ENCODE peak calls at places on chromosomes 16 and 17, in four cellular contexts. C is MM.1S, O is A549, S is heart left ventricle. G is an unnamed sample.

GRCh38 chr17:14395255-14395654 is 94.4 kb downstream of the HS3ST3B1 start:
- DNase-seq in C (no peak), O (no peak), S (no peak), G (no peak)

GRCh38 chr16:22264786-22265185 is 32.4 kb upstream of the POLR3E start:
- DNase-seq in C (no peak), O (no peak), S (no peak), G (no peak)

GRCh38 chr17:57987582-57988300 is at the start of gene VEZF1:
- DNase-seq in C (peak), O (peak), S (peak), G (peak)

GRCh38 chr17:41965694-41966375 is 760 bp upstream of the CNP start:
- DNase-seq in C (peak), O (peak), S (peak), G (peak)

GRCh38 chr17:77622627-77623026 is 335.9 kb upstream of the TNRC6C start:
- DNase-seq in C (no peak), O (no peak), S (no peak), G (no peak)

GRCh38 chr16:53756329-53756996 is 52.5 kb downstream of the FTO start:
- DNase-seq in C (no peak), O (no peak), S (no peak), G (no peak)

GRCh38 chr16:66849543-66849942 is 5.3 kb downstream of the CA7 start:
- DNase-seq in C (no peak), O (no peak), S (no peak), G (no peak)

GRCh38 chr17:16377804-16378400 is 3.0 kb upstream of the UBB start:
- DNase-seq in C (no peak), O (peak), S (no peak), G (no peak)

GRCh38 chr16:51939371-51940005 is 607.5 kb downstream of the TOX3 start:
- DNase-seq in C (no peak), O (no peak), S (no peak), G (no peak)

GRCh38 chr17:5516060-5516792 is 29.9 kb downstream of the MIS12 start:
- DNase-seq in C (no peak), O (peak), S (no peak), G (no peak)

GRCh38 chr17:1999557-2000251 is 25.4 kb downstream of the RTN4RL1 start:
- DNase-seq in C (peak), O (no peak), S (peak), G (no peak)

GRCh38 chr16:100989-101388 is 23.0 kb downstream of the MPG start:
- DNase-seq in C (no peak), O (no peak), S (no peak), G (no peak)

GRCh38 chr17:7114241-7114874 is at the start of gene ASGR2:
- DNase-seq in C (no peak), O (no peak), S (no peak), G (no peak)

GRCh38 chr16:50489187-50489586 is 59.0 kb upstream of the NKD1 start:
- DNase-seq in C (no peak), O (no peak), S (no peak), G (no peak)

GRCh38 chr17:82297804-82298537 is 19.4 kb downstream of the CD7 start:
- DNase-seq in C (peak), O (peak), S (peak), G (peak)

GRCh38 chr17:66405836-66406679 is 103.6 kb downstream of the PRKCA start:
- DNase-seq in C (no peak), O (no peak), S (no peak), G (no peak)

GRCh38 chr17:21288581-21289017 is 4.1 kb downstream of the MAP2K3 start:
- DNase-seq in C (no peak), O (no peak), S (peak), G (peak)

GRCh38 chr17:62859146-62859545 is 51.0 kb upstream of the MARCHF10 start:
- DNase-seq in C (no peak), O (no peak), S (no peak), G (no peak)

GRCh38 chr17:50764860-50765259 is 2.5 kb downstream of the ANKRD40CL start:
- DNase-seq in C (no peak), O (no peak), S (no peak), G (no peak)

GRCh38 chr17:33732116-33732515 is 439.0 kb upstream of the ASIC2 start:
- DNase-seq in C (peak), O (peak), S (no peak), G (no peak)

GRCh38 chr17:33049781-33050414 is 58.3 kb downstream of the SPACA3 start:
- DNase-seq in C (peak), O (peak), S (peak), G (peak)

GRCh38 chr16:69127966-69128510 is 4.3 kb downstream of the CHTF8 start:
- DNase-seq in C (no peak), O (no peak), S (no peak), G (no peak)

GRCh38 chr17:34156741-34157589 is 98.1 kb upstream of the CCL2 start:
- DNase-seq in C (no peak), O (no peak), S (no peak), G (no peak)

GRCh38 chr16:56241596-56241995 is 50.3 kb downstream of the GNAO1 start:
- DNase-seq in C (no peak), O (no peak), S (no peak), G (no peak)

GRCh38 chr16:4924593-4925378 is 12.2 kb downstream of the PPL start:
- DNase-seq in C (no peak), O (no peak), S (no peak), G (no peak)

GRCh38 chr16:53945996-53946395 is 242.0 kb downstream of the FTO start:
- DNase-seq in C (no peak), O (peak), S (no peak), G (no peak)

GRCh38 chr17:20171741-20172377 is 162.7 kb downstream of the SPECC1 start:
- DNase-seq in C (no peak), O (no peak), S (no peak), G (no peak)

GRCh38 chr16:82062645-82063058 is 27.6 kb downstream of the HSD17B2 start:
- DNase-seq in C (no peak), O (no peak), S (no peak), G (no peak)

GRCh38 chr16:75804368-75804767 is 78.1 kb upstream of the CPHXL start:
- DNase-seq in C (no peak), O (no peak), S (no peak), G (no peak)

GRCh38 chr16:75798714-75799113 is 72.4 kb upstream of the CPHXL start:
- DNase-seq in C (no peak), O (no peak), S (no peak), G (no peak)

GRCh38 chr16:75803753-75804152 is 77.5 kb upstream of the CPHXL start:
- DNase-seq in C (no peak), O (no peak), S (no peak), G (no peak)

GRCh38 chr16:75805946-75806345 is 79.7 kb upstream of the CPHXL start:
- DNase-seq in C (no peak), O (no peak), S (no peak), G (no peak)

DNA sequence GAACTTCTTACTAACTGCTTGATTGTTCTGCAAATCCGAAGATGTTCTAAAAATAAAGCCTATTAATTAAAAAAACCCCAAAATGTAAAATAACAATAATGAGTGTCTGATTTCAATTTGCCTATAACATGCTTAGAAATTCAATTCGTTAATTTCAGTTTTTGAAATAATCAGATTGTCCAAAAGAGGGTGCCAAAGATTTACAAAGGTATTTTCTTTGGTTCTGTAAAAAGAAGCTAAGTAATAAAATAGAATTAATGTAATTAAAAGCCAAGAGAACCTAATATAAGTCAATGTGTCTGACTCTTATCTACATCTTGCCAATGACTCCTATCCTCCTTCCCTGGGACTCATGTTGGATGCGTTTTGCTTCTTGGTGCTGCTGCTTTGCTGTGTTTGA is 75.0 kb upstream of the CPHXL start:
- DNase-seq in C (no peak), O (no peak), S (no peak), G (no peak)
- TF ChIP-seq CTCF in C (peak), O (peak), S (no peak), G (no peak)

DNA sequence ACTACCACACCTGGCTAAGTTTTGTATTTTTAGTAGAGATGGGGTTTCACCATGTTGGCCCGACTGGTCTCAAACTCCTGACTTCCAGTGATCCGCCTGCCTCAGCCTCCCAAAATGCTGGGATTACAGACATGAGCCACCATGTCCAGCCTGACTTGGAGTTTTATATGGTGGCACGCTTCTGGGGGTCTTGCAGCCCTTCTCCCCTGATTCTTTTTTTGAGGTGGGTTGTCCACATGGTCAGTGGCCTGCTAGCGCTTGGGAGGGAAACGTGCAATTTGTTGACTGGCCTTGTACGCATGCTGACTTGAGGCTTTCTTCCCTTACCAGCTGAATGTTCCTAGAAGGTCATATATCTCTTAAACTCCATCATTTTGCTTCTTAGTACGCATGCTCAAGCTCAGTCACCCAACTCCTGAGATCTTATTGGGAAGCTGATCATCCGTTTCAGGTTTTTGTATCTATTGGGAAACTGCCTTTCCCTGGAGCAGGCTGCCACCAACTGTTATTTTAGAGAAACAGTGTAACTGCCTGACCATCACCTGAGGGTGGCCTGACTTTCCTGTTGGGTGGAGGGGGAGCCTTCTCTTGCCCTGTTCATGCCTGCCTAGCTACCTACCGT is 13.7 kb upstream of the LDHD start:
- DNase-seq in C (no peak), O (no peak), S (no peak), G (no peak)
- TF ChIP-seq CTCF in C (no peak), O (peak), S (peak), G (no peak)

DNA sequence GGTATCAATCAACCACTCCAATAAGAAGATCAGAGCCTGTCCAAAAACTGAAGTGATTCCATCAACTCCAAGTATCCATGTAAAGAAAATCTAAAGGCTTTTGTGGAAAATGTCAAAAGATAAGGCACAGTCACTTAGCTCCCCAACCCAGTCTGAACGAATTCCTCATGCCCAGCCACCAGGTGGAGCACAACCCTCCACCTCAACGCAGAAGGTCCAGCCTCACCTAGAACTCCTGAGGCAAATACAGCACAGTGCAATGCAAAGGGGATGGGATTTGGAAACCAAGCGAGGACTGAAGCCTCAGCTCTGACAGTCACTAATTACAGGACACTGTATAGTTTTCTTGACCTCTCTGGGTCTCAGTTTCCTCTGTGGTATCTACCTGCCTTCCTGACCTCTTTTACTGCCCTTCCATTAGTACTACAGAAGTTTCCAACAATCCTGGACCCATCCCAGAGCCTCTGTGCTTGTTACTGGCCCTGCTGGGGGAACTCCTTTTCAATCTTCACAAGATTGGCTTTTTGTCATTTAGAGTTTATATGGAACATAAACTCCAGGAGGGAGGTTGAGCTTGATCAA is 2.0 kb downstream of the NCBP3 start:
- DNase-seq in C (peak), O (peak), S (no peak), G (peak)
- TF ChIP-seq CTCF in C (peak), O (peak), S (peak), G (peak)

GRCh38 chr16:15887283-15887682 is 1.1 kb downstream of the CEP20 start:
- DNase-seq in C (no peak), O (no peak), S (no peak), G (no peak)

GRCh38 chr16:15891508-15891907 is 3.1 kb upstream of the CEP20 start:
- DNase-seq in C (no peak), O (no peak), S (no peak), G (no peak)

GRCh38 chr16:15886078-15886477 is 2.3 kb downstream of the CEP20 start:
- DNase-seq in C (no peak), O (no peak), S (no peak), G (no peak)

GRCh38 chr16:15885560-15886001 is 2.8 kb downstream of the CEP20 start:
- DNase-seq in C (no peak), O (no peak), S (no peak), G (no peak)

DNA sequence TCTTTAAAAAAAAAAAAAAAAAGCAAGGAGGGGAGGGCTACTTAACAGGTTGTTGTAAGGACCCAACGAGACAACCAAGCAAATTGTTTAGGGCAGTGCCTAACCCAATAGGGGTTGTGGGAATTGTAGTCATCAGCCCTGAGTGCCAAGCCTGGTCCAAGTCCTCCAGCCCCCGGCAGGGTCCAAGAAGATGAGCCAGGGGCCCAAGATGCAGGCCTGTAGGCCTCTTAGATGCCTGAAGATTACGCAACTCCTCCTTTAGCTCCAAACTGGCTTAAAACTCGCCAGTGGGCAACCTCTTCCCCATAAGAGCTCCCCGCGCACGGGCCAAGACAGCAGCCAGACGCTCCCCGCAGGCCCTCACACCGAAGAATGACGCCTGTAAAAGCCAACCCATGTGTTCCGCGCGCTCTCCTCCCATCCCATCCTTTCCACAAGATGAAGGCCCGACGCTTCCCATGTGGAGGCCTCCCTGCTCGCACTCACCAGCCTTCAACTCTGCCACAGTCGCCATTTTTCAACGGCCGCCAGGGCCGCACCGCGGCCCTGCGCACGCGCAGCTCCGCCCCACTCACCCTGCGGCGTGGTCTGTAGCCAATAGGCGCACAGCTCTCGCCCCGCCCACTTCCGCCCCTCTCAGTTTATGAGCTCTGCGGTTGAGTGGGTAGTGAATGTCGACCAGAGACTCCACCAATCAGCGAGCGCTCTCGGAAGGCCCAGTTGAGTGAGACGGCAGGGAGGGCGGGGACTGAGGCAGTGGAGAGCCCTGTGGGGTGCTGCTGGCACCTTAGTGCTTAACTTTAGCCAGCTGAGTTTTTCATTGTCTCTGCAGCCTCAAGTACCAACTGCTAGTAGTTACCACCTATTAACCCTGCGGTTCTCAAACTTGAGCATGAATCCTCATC is at the start of gene CEP20:
- DNase-seq in C (peak), O (peak), S (peak), G (peak)
- TF ChIP-seq CTCF in C (no peak), O (no peak), S (peak), G (no peak)

DNA sequence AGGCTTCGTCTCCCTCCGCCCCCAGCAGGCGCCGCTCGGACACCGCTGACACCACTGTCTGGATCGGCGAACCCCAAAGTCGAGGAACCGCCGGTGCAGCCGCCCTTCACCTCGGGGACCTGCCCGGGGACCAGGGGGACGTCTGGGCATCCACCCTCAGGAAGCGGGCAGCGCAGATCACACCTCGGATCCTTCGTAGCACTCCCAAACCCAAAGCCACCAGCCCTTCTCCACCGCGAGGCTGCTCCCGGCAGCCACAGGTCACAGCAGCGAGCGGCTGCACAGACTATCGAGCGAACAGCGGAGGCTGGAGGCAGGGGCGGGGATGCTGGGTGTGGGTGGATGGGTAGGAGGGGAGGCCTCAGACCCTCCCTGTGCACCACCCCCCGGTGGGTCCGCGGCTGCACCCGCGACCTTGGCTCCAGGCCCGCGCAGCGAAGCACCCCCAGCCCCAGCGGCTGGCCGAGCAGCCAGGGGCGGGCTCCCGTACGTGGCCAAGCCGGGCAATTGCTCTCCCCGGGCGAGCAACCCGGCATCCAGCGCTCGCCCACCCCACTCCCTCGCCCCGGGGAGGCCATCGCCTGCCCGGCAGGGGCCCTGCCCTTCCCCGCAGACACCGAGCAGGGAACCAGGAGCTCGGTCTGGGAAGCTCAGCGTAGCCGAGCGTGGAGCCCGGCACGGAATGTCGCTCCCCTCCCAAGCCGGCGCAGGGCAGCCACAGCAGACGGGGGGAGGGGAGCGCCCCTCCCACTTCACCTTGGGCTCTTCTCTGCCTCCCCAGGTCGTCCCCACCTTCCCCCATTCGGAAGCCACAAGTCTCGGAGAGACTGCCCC is 1.0 kb downstream of the SDK2 start:
- DNase-seq in C (no peak), O (peak), S (no peak), G (peak)
- TF ChIP-seq CTCF in C (no peak), O (peak), S (peak), G (no peak)

GRCh38 chr16:86520317-86521210 is 10.2 kb downstream of the FOXF1 start:
- DNase-seq in C (no peak), O (no peak), S (no peak), G (no peak)
- TF ChIP-seq CTCF in C (no peak), O (no peak), S (peak), G (peak)